ENCODE peak calls at places on chromosome 19, in four cellular contexts. V is cardiac muscle cell; G is CD4-positive, alpha-beta memory T cell; B is colonic mucosa. P is an unnamed sample.
A peak's percentile ranks its signal among the peaks of the same experiment; 100 is the strongest.

GRCh38 chr19:49950590-49950948 is 10.4 kb downstream of the SIGLEC11 start:
- DNase-seq in G (no peak), V (no peak), B (no peak), P (no peak)

GRCh38 chr19:31002852-31003251 is 346.4 kb downstream of the TSHZ3 start:
- DNase-seq in G (no peak), B (no peak), V (no peak), P (no peak)

GRCh38 chr19:53328967-53329366 is 4.6 kb upstream of the ZNF845 start:
- DNase-seq in V (peak; percentile 41), G (no peak), B (no peak), P (no peak)

GRCh38 chr19:50794778-50795664 is 4.8 kb downstream of the ACP4 start:
- DNase-seq in B (no peak), V (no peak), G (no peak), P (no peak)

GRCh38 chr19:14006766-14007562 is 844 bp upstream of the RFX1 start:
- DNase-seq in B (no peak), G (no peak), V (no peak), P (no peak)

GRCh38 chr19:6813659-6814058 is 41.2 kb downstream of the VAV1 start:
- DNase-seq in B (no peak), V (no peak), G (no peak), P (no peak)

GRCh38 chr19:17352608-17353280 is 15.4 kb downstream of the GTPBP3 start:
- DNase-seq in V (peak; percentile 53), G (no peak), B (no peak), P (no peak)

GRCh38 chr19:18415177-18415867 is 3.9 kb upstream of the SSBP4 start:
- DNase-seq in G (no peak), B (peak; percentile 55), V (peak; percentile 97), P (no peak)

GRCh38 chr19:49342291-49342721 is 7.1 kb downstream of the CD37 start:
- DNase-seq in V (no peak), B (no peak), G (no peak), P (no peak)

GRCh38 chr19:7852851-7853759 is 21.1 kb downstream of the PRR36 start:
- DNase-seq in G (peak; percentile 54), V (peak; percentile 66), B (peak; percentile 86), P (peak; percentile 68)

GRCh38 chr19:408441-409005 is 424 bp downstream of the C2CD4C start:
- DNase-seq in V (no peak), G (no peak), B (no peak), P (peak; percentile 20)

GRCh38 chr19:23440207-23440606 is 44.9 kb upstream of the ZNF91 start:
- DNase-seq in V (no peak), B (no peak), G (no peak), P (no peak)

GRCh38 chr19:18650048-18650435 is 13.2 kb downstream of the KLHL26 start:
- DNase-seq in G (no peak), V (peak; percentile 68), B (peak; percentile 39), P (no peak)

GRCh38 chr19:33476151-33476707 is 45.4 kb downstream of the PEPD start:
- DNase-seq in B (no peak), V (no peak), G (no peak), P (no peak)

GRCh38 chr19:35911173-35911572 is 3.1 kb upstream of the TYROBP start:
- DNase-seq in G (no peak), B (no peak), V (no peak), P (no peak)

GRCh38 chr19:19591133-19591825 is 27.2 kb downstream of the PBX4 start:
- DNase-seq in B (no peak), V (peak; percentile 94), G (peak; percentile 69), P (peak; percentile 67)

GRCh38 chr19:32196690-32197420 is 148.6 kb upstream of the ZNF507 start:
- DNase-seq in G (no peak), V (no peak), B (peak; percentile 2), P (no peak)

GRCh38 chr19:41612483-41612882 is 14.4 kb downstream of the CEACAM4 start:
- DNase-seq in V (no peak), B (no peak), G (no peak), P (no peak)

DNA sequence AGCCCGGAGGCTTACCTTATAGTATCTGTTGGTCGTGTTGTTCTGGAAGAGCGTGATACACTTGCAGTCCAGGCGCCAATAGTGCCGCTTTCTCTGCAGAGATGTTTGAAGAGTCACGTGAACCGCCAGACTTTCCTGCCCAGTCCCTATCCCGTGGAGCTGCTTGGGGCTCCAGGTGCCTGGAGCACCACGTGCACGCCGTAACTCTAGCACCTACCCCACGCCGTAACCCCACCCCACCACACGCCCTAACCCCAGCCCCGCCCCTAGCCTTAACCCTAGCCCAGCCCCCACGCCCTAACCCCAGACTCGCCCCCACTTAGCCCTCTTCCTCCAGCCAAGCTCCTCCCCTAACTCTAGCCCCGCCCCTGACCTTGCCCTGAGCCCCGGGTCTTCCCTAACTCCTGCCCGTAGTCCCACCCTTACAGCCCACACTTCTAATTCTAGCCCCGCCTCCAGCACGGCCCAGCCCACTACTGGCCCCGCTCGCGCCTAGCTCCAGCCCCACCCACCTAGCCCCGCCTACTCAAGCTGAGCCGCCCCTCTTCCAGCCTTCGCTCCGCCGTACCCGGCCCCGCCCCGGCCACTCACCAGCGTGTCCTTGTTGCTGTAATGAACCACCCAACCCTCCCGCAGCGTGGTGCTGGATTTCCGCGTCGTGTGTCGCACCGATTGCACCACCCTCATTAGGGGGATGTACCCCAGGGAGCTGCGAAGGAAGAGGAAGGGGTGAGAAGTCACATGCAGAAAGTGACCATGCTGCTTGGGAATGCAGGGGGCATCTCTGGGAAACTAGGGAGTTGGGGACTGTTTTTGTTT is 19.6 kb downstream of the PRKD2 start:
- DNase-seq in B (peak; percentile 97), V (peak; percentile 82), G (no peak), P (no peak)
- H3K4me3 ChIP-seq in B (no peak overlapping the region), V (no peak overlapping the region), G (no peak overlapping the region), P (no peak overlapping the region)

DNA sequence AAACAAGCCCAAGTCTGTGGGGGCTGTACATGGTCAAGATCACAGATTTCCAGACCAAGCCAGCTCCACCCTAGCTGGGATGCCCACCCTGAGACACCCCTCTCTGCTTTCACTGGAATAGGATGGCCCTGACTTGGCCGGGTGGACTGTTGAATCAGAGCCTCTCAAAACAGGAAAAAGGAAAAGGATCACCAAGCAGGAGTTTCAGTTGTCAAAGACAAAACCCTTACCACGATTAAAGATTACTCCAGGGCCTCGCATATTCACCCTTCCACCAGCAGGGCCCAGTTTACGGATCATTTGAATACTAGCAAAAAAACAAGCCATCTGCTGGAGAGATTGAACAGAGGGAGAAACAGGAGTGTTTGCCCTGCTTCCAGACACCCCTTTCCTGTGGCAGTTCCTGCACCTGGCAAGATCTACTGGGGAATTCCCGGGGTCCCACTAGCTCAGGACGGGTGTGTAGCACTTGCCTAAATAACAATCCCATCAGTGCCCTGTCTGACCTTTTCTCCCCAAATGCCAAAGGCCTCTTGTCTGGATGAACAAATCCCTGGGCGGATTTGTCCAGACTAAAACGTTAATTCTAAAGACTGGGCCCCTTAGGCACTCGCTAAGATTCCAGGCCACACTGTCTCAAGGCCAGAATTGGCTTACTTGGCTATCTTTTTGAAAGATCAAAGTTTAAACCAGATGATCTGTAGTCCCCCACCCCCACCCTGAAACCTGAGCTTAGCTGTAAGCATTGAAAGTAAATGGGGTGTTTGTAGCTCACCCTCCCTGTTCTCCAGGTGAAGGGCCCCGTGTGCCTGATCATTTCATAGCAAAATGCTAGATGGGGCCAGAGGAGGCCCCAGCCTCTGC is 38.4 kb downstream of the ACTN4 start:
- DNase-seq in G (no peak), B (no peak), V (peak; percentile 81), P (no peak)
- H3K27ac ChIP-seq in G (peak overlapping the region; percentile 58), B (peak overlapping the region; percentile 89), V (peak overlapping the region; percentile 96), P (no peak overlapping the region)

GRCh38 chr19:15304140-15304705 is 28.1 kb downstream of the BRD4 start:
- DNase-seq in G (no peak), V (no peak), B (no peak), P (no peak)
- H3K4me1 ChIP-seq in G (peaks cover 82% of the 10 kb centered on the region), V (peaks cover 36% of the 10 kb centered on the region), B (peaks cover 17% of the 10 kb centered on the region), P (peaks cover 55% of the 10 kb centered on the region)

GRCh38 chr19:43504426-43505185 is at the start of gene PHLDB3:
- DNase-seq in G (no peak), B (peak; percentile 61), V (peak; percentile 26), P (no peak)

GRCh38 chr19:43505186-43505456 is 575 bp upstream of the PHLDB3 start:
- DNase-seq in G (no peak), B (no peak), V (no peak), P (no peak)

GRCh38 chr19:43501661-43502418 is 2.7 kb downstream of the PHLDB3 start:
- DNase-seq in G (no peak), B (no peak), V (no peak), P (no peak)

GRCh38 chr19:43503501-43504425 is 783 bp downstream of the PHLDB3 start:
- DNase-seq in G (peak; percentile 99), V (peak; percentile 89), B (peak; percentile 99), P (peak; percentile 98)

DNA sequence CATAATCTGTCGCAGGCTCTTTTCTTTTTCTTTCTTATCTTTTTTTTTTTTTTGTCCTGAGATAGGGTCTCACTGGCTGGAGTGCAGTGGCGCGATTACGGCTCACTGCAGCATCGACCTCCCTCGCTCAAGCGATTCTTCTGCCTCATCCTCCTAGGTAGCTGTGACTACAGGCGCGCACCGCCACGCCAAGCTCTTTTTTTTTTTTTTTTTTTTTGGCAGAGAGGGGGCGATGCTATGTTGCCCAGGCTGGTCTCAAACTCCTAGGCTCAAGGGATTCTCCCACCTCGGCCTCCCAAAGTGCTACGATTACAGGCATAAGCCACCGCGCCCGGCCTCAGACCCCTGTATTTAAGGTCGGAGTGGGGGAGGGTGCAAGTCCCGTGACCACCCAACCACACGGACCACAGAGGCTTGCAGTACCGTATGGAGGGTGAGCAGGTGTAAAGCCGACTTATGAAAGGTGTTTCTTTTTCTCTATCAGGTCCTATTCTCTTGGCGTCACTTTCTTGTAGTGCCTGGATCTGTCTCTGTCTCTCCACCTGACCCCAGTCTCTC is 2.0 kb downstream of the PHLDB3 start:
- DNase-seq in G (no peak), B (no peak), V (no peak), P (no peak)
- H3K4me3 ChIP-seq in G (no peak overlapping the region), B (no peak overlapping the region), V (no peak overlapping the region), P (no peak overlapping the region)

GRCh38 chr19:55644842-55645511 is 1.5 kb downstream of the ZNF581 start:
- DNase-seq in V (no peak), G (no peak), B (no peak), P (no peak)

GRCh38 chr19:55643733-55644116 is 276 bp downstream of the ZNF581 start:
- DNase-seq in B (no peak), V (no peak), G (no peak), P (no peak)

GRCh38 chr19:55643003-55643732 is at the start of gene ZNF581:
- DNase-seq in V (peak; percentile 85), B (peak; percentile 80), G (peak; percentile 77), P (peak; percentile 81)

GRCh38 chr19:55645512-55645881 is 2.0 kb downstream of the ZNF581 start:
- DNase-seq in B (no peak), V (no peak), G (no peak), P (no peak)

DNA sequence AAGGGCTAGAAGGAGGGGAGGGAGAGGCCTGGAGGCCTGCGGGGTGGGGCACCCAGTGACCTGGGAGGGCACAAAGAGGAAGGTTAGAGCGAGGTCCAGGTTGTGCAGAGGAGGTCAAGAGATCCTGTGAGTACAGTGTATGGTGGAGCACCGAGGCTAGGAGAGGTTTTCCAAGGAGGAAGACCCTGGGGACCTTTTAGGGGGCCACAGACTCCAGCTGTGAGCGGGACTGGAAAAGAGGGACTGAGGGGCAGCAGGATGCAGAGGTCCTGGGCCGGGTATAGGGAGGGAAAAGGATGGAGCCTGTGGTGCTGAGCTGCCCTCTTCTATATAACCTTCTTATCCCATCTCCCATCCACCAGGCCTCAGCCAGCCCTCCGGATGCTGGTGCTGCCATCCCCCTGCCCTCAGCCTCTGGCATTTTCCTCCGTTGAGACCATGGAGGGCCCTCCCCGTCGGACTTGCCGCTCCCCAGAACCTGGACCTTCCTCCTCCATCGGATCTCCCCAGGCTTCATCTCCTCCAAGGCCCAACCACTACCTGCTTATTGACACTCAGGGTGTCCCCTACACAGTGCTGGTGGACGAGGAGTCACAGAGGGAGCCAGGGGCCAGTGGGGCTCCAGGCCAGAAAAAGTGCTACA is 863 bp downstream of the ZNF581 start:
- DNase-seq in G (no peak), V (no peak), B (no peak), P (no peak)
- H3K27ac ChIP-seq in G (peak overlapping the region; percentile 69), V (peak overlapping the region; percentile 91), B (peak overlapping the region; percentile 76), P (peak overlapping the region; percentile 80)

GRCh38 chr19:2551172-2551863 is 75.4 kb downstream of the GADD45B start:
- DNase-seq in V (no peak), B (no peak), G (no peak), P (no peak)
- H3K4me1 ChIP-seq in V (peaks cover 11% of the 10 kb centered on the region), B (no peaks in the 10 kb centered on the region), G (peaks cover 24% of the 10 kb centered on the region), P (peaks cover 12% of the 10 kb centered on the region)